ENCODE peak calls at places on chromosomes 6 and 20, in eight cellular contexts. One of them, this sample, is unnamed.

GRCh38 chr20:16518068-16518783 is 55.0 kb downstream of the KIF16B start:
- ATAC-seq in SK-N-SH treated with all-trans-retinoic acid at 6 μM for 48 hours: peak
- ATAC-seq in gastroesophageal sphincter: peak
- ATAC-seq in activated CD8-positive, alpha-beta memory T cell treated with anti-CD3 and anti-CD28 coated beads, Interleukin-2, amount 10 ng/mL, durations not matched to agents 7 days and 5 days: no peak
- ATAC-seq in heart left ventricle: peak
- ATAC-seq in GM12878: peak
- ATAC-seq in activated naive CD4-positive, alpha-beta T cell treated with anti-CD3 and anti-CD28 coated beads, Interleukin-2, amount 50 U/mL, for 72 hours: peak
- ATAC-seq in T-helper 17 cell: no peak
- ATAC-seq in this sample: no peak

GRCh38 chr6:28802417-28803336 is 121.1 kb downstream of the TRIM27 start:
- ATAC-seq in SK-N-SH treated with all-trans-retinoic acid at 6 μM for 48 hours: peak
- ATAC-seq in gastroesophageal sphincter: no peak
- ATAC-seq in activated CD8-positive, alpha-beta memory T cell treated with anti-CD3 and anti-CD28 coated beads, Interleukin-2, amount 10 ng/mL, durations not matched to agents 7 days and 5 days: peak
- ATAC-seq in heart left ventricle: no peak
- ATAC-seq in GM12878: peak
- ATAC-seq in activated naive CD4-positive, alpha-beta T cell treated with anti-CD3 and anti-CD28 coated beads, Interleukin-2, amount 50 U/mL, for 72 hours: peak
- ATAC-seq in T-helper 17 cell: no peak
- ATAC-seq in this sample: no peak

GRCh38 chr20:668638-669037 is 7.0 kb downstream of the SCRT2 start:
- ATAC-seq in SK-N-SH treated with all-trans-retinoic acid at 6 μM for 48 hours: no peak
- ATAC-seq in gastroesophageal sphincter: no peak
- ATAC-seq in activated CD8-positive, alpha-beta memory T cell treated with anti-CD3 and anti-CD28 coated beads, Interleukin-2, amount 10 ng/mL, durations not matched to agents 7 days and 5 days: no peak
- ATAC-seq in heart left ventricle: no peak
- ATAC-seq in GM12878: no peak
- ATAC-seq in activated naive CD4-positive, alpha-beta T cell treated with anti-CD3 and anti-CD28 coated beads, Interleukin-2, amount 50 U/mL, for 72 hours: no peak
- ATAC-seq in T-helper 17 cell: no peak
- ATAC-seq in this sample: no peak

GRCh38 chr6:71043902-71044301 is 87.0 kb upstream of the B3GAT2 start:
- ATAC-seq in SK-N-SH treated with all-trans-retinoic acid at 6 μM for 48 hours: no peak
- ATAC-seq in gastroesophageal sphincter: no peak
- ATAC-seq in activated CD8-positive, alpha-beta memory T cell treated with anti-CD3 and anti-CD28 coated beads, Interleukin-2, amount 10 ng/mL, durations not matched to agents 7 days and 5 days: no peak
- ATAC-seq in heart left ventricle: no peak
- ATAC-seq in GM12878: peak
- ATAC-seq in activated naive CD4-positive, alpha-beta T cell treated with anti-CD3 and anti-CD28 coated beads, Interleukin-2, amount 50 U/mL, for 72 hours: no peak
- ATAC-seq in T-helper 17 cell: no peak
- ATAC-seq in this sample: no peak

GRCh38 chr20:20566523-20566922 is 145.9 kb downstream of the RALGAPA2 start:
- ATAC-seq in SK-N-SH treated with all-trans-retinoic acid at 6 μM for 48 hours: no peak
- ATAC-seq in gastroesophageal sphincter: no peak
- ATAC-seq in activated CD8-positive, alpha-beta memory T cell treated with anti-CD3 and anti-CD28 coated beads, Interleukin-2, amount 10 ng/mL, durations not matched to agents 7 days and 5 days: no peak
- ATAC-seq in heart left ventricle: no peak
- ATAC-seq in GM12878: no peak
- ATAC-seq in activated naive CD4-positive, alpha-beta T cell treated with anti-CD3 and anti-CD28 coated beads, Interleukin-2, amount 50 U/mL, for 72 hours: no peak
- ATAC-seq in T-helper 17 cell: no peak
- ATAC-seq in this sample: no peak

GRCh38 chr6:158502593-158502950 is 57.3 kb upstream of the TMEM181 start:
- ATAC-seq in SK-N-SH treated with all-trans-retinoic acid at 6 μM for 48 hours: no peak
- ATAC-seq in gastroesophageal sphincter: peak
- ATAC-seq in activated CD8-positive, alpha-beta memory T cell treated with anti-CD3 and anti-CD28 coated beads, Interleukin-2, amount 10 ng/mL, durations not matched to agents 7 days and 5 days: no peak
- ATAC-seq in heart left ventricle: no peak
- ATAC-seq in GM12878: no peak
- ATAC-seq in activated naive CD4-positive, alpha-beta T cell treated with anti-CD3 and anti-CD28 coated beads, Interleukin-2, amount 50 U/mL, for 72 hours: no peak
- ATAC-seq in T-helper 17 cell: no peak
- ATAC-seq in this sample: peak

GRCh38 chr20:25310268-25310920 is 62.5 kb downstream of the PYGB start:
- ATAC-seq in SK-N-SH treated with all-trans-retinoic acid at 6 μM for 48 hours: peak
- ATAC-seq in gastroesophageal sphincter: peak
- ATAC-seq in activated CD8-positive, alpha-beta memory T cell treated with anti-CD3 and anti-CD28 coated beads, Interleukin-2, amount 10 ng/mL, durations not matched to agents 7 days and 5 days: peak
- ATAC-seq in heart left ventricle: peak
- ATAC-seq in GM12878: peak
- ATAC-seq in activated naive CD4-positive, alpha-beta T cell treated with anti-CD3 and anti-CD28 coated beads, Interleukin-2, amount 50 U/mL, for 72 hours: peak
- ATAC-seq in T-helper 17 cell: peak
- ATAC-seq in this sample: peak

GRCh38 chr20:35277127-35277526 is 795 bp downstream of the MMP24OS start:
- ATAC-seq in SK-N-SH treated with all-trans-retinoic acid at 6 μM for 48 hours: peak
- ATAC-seq in gastroesophageal sphincter: no peak
- ATAC-seq in activated CD8-positive, alpha-beta memory T cell treated with anti-CD3 and anti-CD28 coated beads, Interleukin-2, amount 10 ng/mL, durations not matched to agents 7 days and 5 days: no peak
- ATAC-seq in heart left ventricle: no peak
- ATAC-seq in GM12878: no peak
- ATAC-seq in activated naive CD4-positive, alpha-beta T cell treated with anti-CD3 and anti-CD28 coated beads, Interleukin-2, amount 50 U/mL, for 72 hours: no peak
- ATAC-seq in T-helper 17 cell: no peak
- ATAC-seq in this sample: no peak

GRCh38 chr20:61950631-61951010 is 115.1 kb downstream of the TAF4 start:
- ATAC-seq in SK-N-SH treated with all-trans-retinoic acid at 6 μM for 48 hours: no peak
- ATAC-seq in gastroesophageal sphincter: no peak
- ATAC-seq in activated CD8-positive, alpha-beta memory T cell treated with anti-CD3 and anti-CD28 coated beads, Interleukin-2, amount 10 ng/mL, durations not matched to agents 7 days and 5 days: no peak
- ATAC-seq in heart left ventricle: no peak
- ATAC-seq in GM12878: no peak
- ATAC-seq in activated naive CD4-positive, alpha-beta T cell treated with anti-CD3 and anti-CD28 coated beads, Interleukin-2, amount 50 U/mL, for 72 hours: no peak
- ATAC-seq in T-helper 17 cell: no peak
- ATAC-seq in this sample: no peak

GRCh38 chr6:12474167-12475140 is 184.3 kb downstream of the EDN1 start:
- ATAC-seq in SK-N-SH treated with all-trans-retinoic acid at 6 μM for 48 hours: no peak
- ATAC-seq in gastroesophageal sphincter: no peak
- ATAC-seq in activated CD8-positive, alpha-beta memory T cell treated with anti-CD3 and anti-CD28 coated beads, Interleukin-2, amount 10 ng/mL, durations not matched to agents 7 days and 5 days: no peak
- ATAC-seq in heart left ventricle: no peak
- ATAC-seq in GM12878: peak
- ATAC-seq in activated naive CD4-positive, alpha-beta T cell treated with anti-CD3 and anti-CD28 coated beads, Interleukin-2, amount 50 U/mL, for 72 hours: peak
- ATAC-seq in T-helper 17 cell: no peak
- ATAC-seq in this sample: no peak

GRCh38 chr6:36973647-36974046 is 12.3 kb downstream of the MTCH1 start:
- ATAC-seq in SK-N-SH treated with all-trans-retinoic acid at 6 μM for 48 hours: no peak
- ATAC-seq in gastroesophageal sphincter: no peak
- ATAC-seq in activated CD8-positive, alpha-beta memory T cell treated with anti-CD3 and anti-CD28 coated beads, Interleukin-2, amount 10 ng/mL, durations not matched to agents 7 days and 5 days: no peak
- ATAC-seq in heart left ventricle: peak
- ATAC-seq in GM12878: no peak
- ATAC-seq in activated naive CD4-positive, alpha-beta T cell treated with anti-CD3 and anti-CD28 coated beads, Interleukin-2, amount 50 U/mL, for 72 hours: no peak
- ATAC-seq in T-helper 17 cell: no peak
- ATAC-seq in this sample: no peak

GRCh38 chr6:3808759-3809514 is 40.2 kb upstream of the FAM50B start:
- ATAC-seq in SK-N-SH treated with all-trans-retinoic acid at 6 μM for 48 hours: peak
- ATAC-seq in gastroesophageal sphincter: peak
- ATAC-seq in activated CD8-positive, alpha-beta memory T cell treated with anti-CD3 and anti-CD28 coated beads, Interleukin-2, amount 10 ng/mL, durations not matched to agents 7 days and 5 days: no peak
- ATAC-seq in heart left ventricle: peak
- ATAC-seq in GM12878: no peak
- ATAC-seq in activated naive CD4-positive, alpha-beta T cell treated with anti-CD3 and anti-CD28 coated beads, Interleukin-2, amount 50 U/mL, for 72 hours: no peak
- ATAC-seq in T-helper 17 cell: no peak
- ATAC-seq in this sample: no peak

This sample was measured in stimulated activated memory B cell treated with anti-CD40 and anti-IgM and Interleukin-4, amounts not matched to agents 10 μg/mL and 1 μg/mL and 100 μg/mL, for 72 hours.